ENCODE peak calls at places on chromosomes 2 and 18, in five cellular contexts. O is activated B cell treated with CpG ODN at 0.5 μM for 24 hours, V is neural crest cell, P is A549, F is GM12864. D is an unnamed sample.

GRCh38 chr2:69583434-69583833 is 60.1 kb downstream of the AAK1 start:
- DNase-seq in O (no peak), F (no peak), V (no peak), P (no peak), D (no peak)

GRCh38 chr18:21215480-21215879 is 26.6 kb upstream of the GREB1L start:
- DNase-seq in P (no peak), F (no peak), O (no peak), V (no peak), D (no peak)

GRCh38 chr2:862356-862687 is 88.3 kb upstream of the SNTG2 start:
- DNase-seq in O (no peak), V (no peak), F (no peak), P (no peak), D (no peak)

GRCh38 chr2:11677146-11678055 is 7.4 kb upstream of the NTSR2 start:
- DNase-seq in P (no peak), F (no peak), V (no peak), O (no peak), D (no peak)

GRCh38 chr2:190891370-190891769 is 10.7 kb downstream of the GLS start:
- DNase-seq in O (no peak), P (no peak), V (no peak), F (no peak), D (no peak)

GRCh38 chr18:37188016-37188791 is 359.3 kb downstream of the KIAA1328 start:
- DNase-seq in V (no peak), F (no peak), P (no peak), O (no peak), D (no peak)

GRCh38 chr2:172308253-172308935 is 119.0 kb upstream of the ITGA6 start:
- DNase-seq in O (no peak), P (no peak), F (no peak), V (no peak), D (no peak)

GRCh38 chr18:2240311-2240705 is 331.0 kb downstream of the METTL4 start:
- DNase-seq in V (no peak), F (no peak), P (no peak), O (no peak), D (no peak)

GRCh38 chr2:11655495-11655894 is 14.5 kb downstream of the NTSR2 start:
- DNase-seq in F (no peak), O (no peak), V (no peak), P (no peak), D (no peak)

GRCh38 chr18:23963443-23964185 is 50.9 kb upstream of the TTC39C start:
- DNase-seq in O (no peak), F (no peak), P (peak; percentile 12), V (no peak), D (no peak)

GRCh38 chr18:45526120-45526841 is 89.0 kb upstream of the SLC14A2 start:
- DNase-seq in F (no peak), V (no peak), O (no peak), P (no peak), D (no peak)

GRCh38 chr2:187383043-187383800 is 64.8 kb downstream of the CALCRL start:
- DNase-seq in V (no peak), F (no peak), O (no peak), P (no peak), D (no peak)

GRCh38 chr18:24227976-24228660 is 89.3 kb downstream of the CABYR start:
- DNase-seq in V (no peak), F (no peak), O (no peak), P (peak; percentile 4), D (no peak)

DNA sequence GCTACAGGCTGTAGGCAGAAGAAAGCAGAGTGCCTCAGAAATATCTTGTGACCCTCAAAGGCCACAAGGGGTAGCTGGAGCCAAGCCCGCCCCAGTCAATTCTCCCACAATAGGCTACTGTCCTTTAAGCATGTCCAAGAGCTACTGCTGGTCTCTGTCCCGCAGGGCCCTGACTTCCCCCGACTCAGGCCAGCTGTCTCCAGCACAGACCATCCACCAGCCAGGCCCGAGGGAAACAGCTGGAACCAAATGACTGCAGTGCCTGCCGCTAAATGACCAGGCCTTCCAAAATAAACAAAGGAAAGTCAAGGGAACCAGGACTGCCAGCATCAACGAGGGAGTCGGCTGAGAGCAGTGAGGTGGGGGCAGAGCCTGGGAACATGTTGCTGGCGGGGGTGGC is 36.7 kb downstream of the MCFD2 start:
- DNase-seq in O (no peak), V (peak; percentile 48), F (no peak), P (peak; percentile 20), D (no peak)
- TF ChIP-seq CTCF in O (no peak), V (no peak), F (no peak), P (no peak), D (no peak)

GRCh38 chr2:153287109-153287801 is 191.3 kb downstream of the RPRM start:
- DNase-seq in V (peak; percentile 66), P (peak; percentile 47), O (no peak), F (no peak), D (no peak)
- TF ChIP-seq CTCF in V (peak; percentile 71), P (peak; percentile 34), O (no peak), F (peak; percentile 47), D (no peak)

DNA sequence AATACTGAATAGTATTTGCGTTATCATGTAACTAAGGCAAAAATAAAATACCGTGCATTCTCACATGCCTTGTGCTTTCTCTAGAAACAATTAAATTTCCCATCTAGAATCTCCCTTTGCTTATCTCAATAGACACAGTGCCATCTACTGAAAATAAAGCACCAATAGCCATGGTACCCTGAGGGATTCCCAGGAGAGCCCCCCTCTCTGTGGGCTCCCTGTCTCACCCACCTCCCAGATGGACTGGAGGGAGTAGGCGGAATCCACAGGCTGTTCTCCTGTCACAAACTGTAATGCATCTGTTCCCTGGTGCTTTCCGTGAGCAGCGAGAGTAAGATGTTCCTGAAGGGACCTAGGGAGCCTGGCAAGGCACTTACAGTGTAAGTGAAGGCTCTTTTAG is 112.4 kb upstream of the UPP2 start:
- DNase-seq in O (no peak), V (no peak), P (no peak), F (no peak), D (no peak)
- TF ChIP-seq CTCF in O (no peak), V (no peak), P (no peak), F (no peak), D (no peak)

DNA sequence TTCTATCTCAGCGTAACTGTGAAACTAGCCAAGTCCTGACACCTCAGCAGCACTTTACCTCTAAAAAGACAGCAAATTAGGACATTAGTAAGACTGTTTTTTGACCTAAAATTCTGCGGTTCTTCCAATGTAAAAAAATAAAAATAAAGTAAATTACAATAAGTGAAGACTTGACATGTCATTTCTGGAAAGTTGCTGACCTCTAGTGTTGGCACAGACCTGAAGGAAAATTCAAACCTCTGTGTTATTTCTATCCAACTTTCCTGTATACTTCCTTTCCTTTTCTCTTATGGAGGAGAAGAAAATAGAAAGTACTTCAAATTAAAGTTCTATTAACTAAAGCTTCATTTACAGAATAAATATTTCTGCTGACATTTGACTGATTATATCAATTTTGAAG is 110.6 kb downstream of the TMEM182 start:
- DNase-seq in V (no peak), P (peak; percentile 16), O (no peak), F (no peak), D (no peak)
- TF ChIP-seq CTCF in V (peak; percentile 39), P (peak; percentile 35), O (no peak), F (no peak), D (no peak)

GRCh38 chr2:206068207-206068606 is 17.8 kb downstream of the INO80D start:
- DNase-seq in O (no peak), P (no peak), V (no peak), F (no peak), D (no peak)

GRCh38 chr2:206064077-206064476 is 21.9 kb downstream of the INO80D start:
- DNase-seq in V (no peak), F (no peak), O (no peak), P (no peak), D (no peak)

GRCh38 chr2:206071832-206072231 is 14.1 kb downstream of the INO80D start:
- DNase-seq in O (no peak), P (no peak), V (no peak), F (no peak), D (no peak)

GRCh38 chr2:206063635-206064034 is 22.3 kb downstream of the INO80D start:
- DNase-seq in O (no peak), V (no peak), F (no peak), P (no peak), D (no peak)

GRCh38 chr2:206069417-206069816 is 16.6 kb downstream of the INO80D start:
- DNase-seq in F (no peak), P (no peak), O (no peak), V (no peak), D (no peak)
- TF ChIP-seq CTCF in F (no peak), P (no peak), O (no peak), V (no peak), D (no peak)

GRCh38 chr2:207487650-207488315 is 42.0 kb upstream of the CREB1 start:
- DNase-seq in O (no peak), F (no peak), P (peak; percentile 63), V (no peak), D (no peak)
- TF ChIP-seq CTCF in O (no peak), F (no peak), P (no peak), V (no peak), D (no peak)

D was measured in natural killer cell.